ENCODE peak calls at places on chromosomes 6 and 20, in eight cellular contexts. One of them, this sample, is unnamed.

GRCh38 chr6:1436334-1437306 is 47.2 kb downstream of the FOXF2 start:
- DNase-seq in AG04450: peak
- DNase-seq in ovary: no peak
- DNase-seq in esophagus squamous epithelium: no peak
- DNase-seq in heart right ventricle: no peak
- DNase-seq in right atrium auricular region: no peak
- DNase-seq in upper lobe of left lung: no peak
- DNase-seq in mucosa of descending colon: no peak
- DNase-seq in this sample: peak

GRCh38 chr6:118668761-118669411 is 17.5 kb upstream of the CEP85L start:
- DNase-seq in AG04450: peak
- DNase-seq in esophagus squamous epithelium: no peak
- DNase-seq in heart right ventricle: no peak
- DNase-seq in right atrium auricular region: no peak
- DNase-seq in ovary: no peak
- DNase-seq in upper lobe of left lung: no peak
- DNase-seq in mucosa of descending colon: no peak
- DNase-seq in this sample: no peak

GRCh38 chr6:132369526-132369925 is 31.7 kb downstream of the MOXD1 start:
- DNase-seq in ovary: no peak
- DNase-seq in upper lobe of left lung: no peak
- DNase-seq in AG04450: peak
- DNase-seq in right atrium auricular region: no peak
- DNase-seq in heart right ventricle: no peak
- DNase-seq in esophagus squamous epithelium: no peak
- DNase-seq in mucosa of descending colon: no peak
- DNase-seq in this sample: no peak

GRCh38 chr20:50470249-50470858 is 39.8 kb upstream of the PTPN1 start:
- DNase-seq in mucosa of descending colon: no peak
- DNase-seq in heart right ventricle: no peak
- DNase-seq in AG04450: no peak
- DNase-seq in esophagus squamous epithelium: no peak
- DNase-seq in ovary: no peak
- DNase-seq in upper lobe of left lung: no peak
- DNase-seq in right atrium auricular region: no peak
- DNase-seq in this sample: no peak

GRCh38 chr6:41073968-41074691 is 1.4 kb downstream of the NFYA start:
- DNase-seq in ovary: no peak
- DNase-seq in esophagus squamous epithelium: no peak
- DNase-seq in upper lobe of left lung: no peak
- DNase-seq in heart right ventricle: no peak
- DNase-seq in right atrium auricular region: no peak
- DNase-seq in AG04450: no peak
- DNase-seq in mucosa of descending colon: no peak
- DNase-seq in this sample: no peak

GRCh38 chr6:150324044-150324443 is 44.8 kb upstream of the IYD start:
- DNase-seq in AG04450: no peak
- DNase-seq in mucosa of descending colon: no peak
- DNase-seq in heart right ventricle: no peak
- DNase-seq in upper lobe of left lung: no peak
- DNase-seq in esophagus squamous epithelium: no peak
- DNase-seq in right atrium auricular region: no peak
- DNase-seq in ovary: no peak
- DNase-seq in this sample: no peak

GRCh38 chr6:2505624-2506023 is 245.1 kb downstream of the MYLK4 start:
- DNase-seq in mucosa of descending colon: no peak
- DNase-seq in AG04450: no peak
- DNase-seq in esophagus squamous epithelium: no peak
- DNase-seq in right atrium auricular region: no peak
- DNase-seq in ovary: no peak
- DNase-seq in heart right ventricle: no peak
- DNase-seq in upper lobe of left lung: no peak
- DNase-seq in this sample: no peak

GRCh38 chr6:167676666-167677421 is 149.9 kb upstream of the AFDN start:
- DNase-seq in AG04450: no peak
- DNase-seq in heart right ventricle: no peak
- DNase-seq in mucosa of descending colon: peak
- DNase-seq in right atrium auricular region: no peak
- DNase-seq in ovary: no peak
- DNase-seq in upper lobe of left lung: no peak
- DNase-seq in esophagus squamous epithelium: no peak
- DNase-seq in this sample: no peak

GRCh38 chr6:15183979-15184378 is 61.9 kb upstream of the JARID2 start:
- DNase-seq in upper lobe of left lung: no peak
- DNase-seq in esophagus squamous epithelium: no peak
- DNase-seq in ovary: no peak
- DNase-seq in AG04450: no peak
- DNase-seq in right atrium auricular region: no peak
- DNase-seq in heart right ventricle: no peak
- DNase-seq in mucosa of descending colon: no peak
- DNase-seq in this sample: no peak

GRCh38 chr6:36120539-36120938 is 9.8 kb upstream of the MAPK13 start:
- DNase-seq in upper lobe of left lung: peak
- DNase-seq in AG04450: no peak
- DNase-seq in heart right ventricle: no peak
- DNase-seq in ovary: no peak
- DNase-seq in esophagus squamous epithelium: no peak
- DNase-seq in right atrium auricular region: no peak
- DNase-seq in mucosa of descending colon: peak
- DNase-seq in this sample: no peak

GRCh38 chr20:44938637-44939036 is 21.6 kb downstream of the TOMM34 start:
- DNase-seq in heart right ventricle: no peak
- DNase-seq in AG04450: no peak
- DNase-seq in mucosa of descending colon: no peak
- DNase-seq in ovary: no peak
- DNase-seq in esophagus squamous epithelium: no peak
- DNase-seq in right atrium auricular region: no peak
- DNase-seq in upper lobe of left lung: no peak
- DNase-seq in this sample: no peak

GRCh38 chr6:11486051-11486450 is 51.5 kb upstream of the TMEM170B start:
- DNase-seq in esophagus squamous epithelium: no peak
- DNase-seq in ovary: no peak
- DNase-seq in upper lobe of left lung: no peak
- DNase-seq in AG04450: no peak
- DNase-seq in mucosa of descending colon: no peak
- DNase-seq in heart right ventricle: no peak
- DNase-seq in right atrium auricular region: no peak
- DNase-seq in this sample: no peak

GRCh38 chr6:11484441-11484840 is 53.1 kb upstream of the TMEM170B start:
- DNase-seq in AG04450: no peak
- DNase-seq in esophagus squamous epithelium: no peak
- DNase-seq in right atrium auricular region: no peak
- DNase-seq in upper lobe of left lung: no peak
- DNase-seq in mucosa of descending colon: no peak
- DNase-seq in heart right ventricle: no peak
- DNase-seq in ovary: no peak
- DNase-seq in this sample: no peak

GRCh38 chr6:11485261-11485660 is 52.3 kb upstream of the TMEM170B start:
- DNase-seq in AG04450: no peak
- DNase-seq in right atrium auricular region: no peak
- DNase-seq in upper lobe of left lung: no peak
- DNase-seq in esophagus squamous epithelium: no peak
- DNase-seq in ovary: no peak
- DNase-seq in heart right ventricle: no peak
- DNase-seq in mucosa of descending colon: no peak
- DNase-seq in this sample: no peak

GRCh38 chr6:11486486-11486885 is 51.1 kb upstream of the TMEM170B start:
- DNase-seq in ovary: no peak
- DNase-seq in right atrium auricular region: no peak
- DNase-seq in heart right ventricle: no peak
- DNase-seq in mucosa of descending colon: no peak
- DNase-seq in upper lobe of left lung: no peak
- DNase-seq in AG04450: no peak
- DNase-seq in esophagus squamous epithelium: no peak
- DNase-seq in this sample: no peak

DNA sequence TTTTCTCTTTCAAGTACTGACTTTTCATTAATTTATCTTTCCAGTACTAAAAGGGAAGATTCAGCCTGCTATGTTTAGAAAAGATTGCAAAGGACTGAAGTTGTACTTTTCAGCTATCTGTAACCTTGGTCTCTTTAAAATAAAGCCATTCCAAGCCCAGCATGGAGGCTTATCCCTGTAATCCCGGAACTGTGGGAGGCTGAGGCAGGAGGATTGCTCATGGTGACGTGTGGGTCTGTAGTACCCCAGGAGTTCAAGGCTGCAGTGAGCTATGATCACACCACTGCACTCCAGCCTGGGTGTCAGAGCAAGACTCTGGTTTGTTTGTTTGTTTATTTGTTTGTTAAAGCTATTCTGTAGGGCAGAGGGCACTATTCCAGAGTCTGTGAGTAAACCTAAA is 50.6 kb upstream of the TMEM170B start:
- DNase-seq in heart right ventricle: no peak
- DNase-seq in right atrium auricular region: no peak
- DNase-seq in ovary: no peak
- DNase-seq in esophagus squamous epithelium: no peak
- DNase-seq in mucosa of descending colon: no peak
- DNase-seq in AG04450: no peak
- DNase-seq in upper lobe of left lung: no peak
- DNase-seq in this sample: no peak
- H3K4me3 ChIP-seq in heart right ventricle: no peak
- H3K4me3 ChIP-seq in right atrium auricular region: no peak
- H3K4me3 ChIP-seq in ovary: no peak
- H3K4me3 ChIP-seq in esophagus squamous epithelium: no peak
- H3K4me3 ChIP-seq in mucosa of descending colon: no peak
- H3K4me3 ChIP-seq in AG04450: no peak
- H3K4me3 ChIP-seq in upper lobe of left lung: no peak
- H3K4me3 ChIP-seq in this sample: no peak

GRCh38 chr20:63778034-63778752 is 38.6 kb downstream of the SLC2A4RG start:
- DNase-seq in right atrium auricular region: no peak
- DNase-seq in esophagus squamous epithelium: no peak
- DNase-seq in upper lobe of left lung: no peak
- DNase-seq in mucosa of descending colon: no peak
- DNase-seq in AG04450: no peak
- DNase-seq in ovary: no peak
- DNase-seq in heart right ventricle: no peak
- DNase-seq in this sample: no peak

GRCh38 chr20:63782051-63782471 is 42.5 kb downstream of the SLC2A4RG start:
- DNase-seq in esophagus squamous epithelium: no peak
- DNase-seq in ovary: no peak
- DNase-seq in upper lobe of left lung: no peak
- DNase-seq in right atrium auricular region: no peak
- DNase-seq in mucosa of descending colon: peak
- DNase-seq in heart right ventricle: no peak
- DNase-seq in AG04450: no peak
- DNase-seq in this sample: no peak

GRCh38 chr20:63781181-63781580 is 41.6 kb downstream of the SLC2A4RG start:
- DNase-seq in right atrium auricular region: no peak
- DNase-seq in esophagus squamous epithelium: no peak
- DNase-seq in AG04450: no peak
- DNase-seq in mucosa of descending colon: no peak
- DNase-seq in heart right ventricle: no peak
- DNase-seq in ovary: no peak
- DNase-seq in upper lobe of left lung: no peak
- DNase-seq in this sample: no peak

GRCh38 chr20:63777614-63778013 is 38.0 kb downstream of the SLC2A4RG start:
- DNase-seq in AG04450: no peak
- DNase-seq in esophagus squamous epithelium: no peak
- DNase-seq in ovary: no peak
- DNase-seq in mucosa of descending colon: no peak
- DNase-seq in heart right ventricle: no peak
- DNase-seq in upper lobe of left lung: no peak
- DNase-seq in right atrium auricular region: no peak
- DNase-seq in this sample: no peak

DNA sequence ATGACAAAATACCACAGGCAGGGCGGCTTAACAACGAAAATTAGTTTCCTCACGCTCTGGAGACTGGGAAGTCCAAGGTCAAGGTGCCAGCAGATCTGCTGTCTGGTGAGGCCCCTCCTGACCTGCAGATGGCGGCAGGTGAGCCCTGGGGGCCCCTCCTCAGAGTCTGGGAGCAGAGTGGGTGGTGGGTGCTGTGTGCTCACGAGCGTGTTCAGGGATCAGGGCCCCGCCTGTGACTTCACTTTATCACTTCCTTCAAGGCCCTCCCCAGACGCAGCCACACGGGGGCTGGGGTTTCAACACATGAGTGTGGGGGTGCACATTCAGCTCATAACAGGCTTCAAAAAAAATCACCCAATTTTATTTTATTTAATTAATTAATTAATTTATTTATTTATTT is 39.3 kb downstream of the SLC2A4RG start:
- DNase-seq in esophagus squamous epithelium: no peak
- DNase-seq in right atrium auricular region: no peak
- DNase-seq in ovary: no peak
- DNase-seq in heart right ventricle: no peak
- DNase-seq in upper lobe of left lung: no peak
- DNase-seq in mucosa of descending colon: no peak
- DNase-seq in AG04450: no peak
- DNase-seq in this sample: no peak
- TF ChIP-seq CTCF in esophagus squamous epithelium: no peak
- TF ChIP-seq CTCF in right atrium auricular region: no peak
- TF ChIP-seq CTCF in ovary: no peak
- TF ChIP-seq CTCF in heart right ventricle: no peak
- TF ChIP-seq CTCF in upper lobe of left lung: no peak
- TF ChIP-seq CTCF in mucosa of descending colon: no peak
- TF ChIP-seq CTCF in AG04450: no peak
- TF ChIP-seq CTCF in this sample: no peak

DNA sequence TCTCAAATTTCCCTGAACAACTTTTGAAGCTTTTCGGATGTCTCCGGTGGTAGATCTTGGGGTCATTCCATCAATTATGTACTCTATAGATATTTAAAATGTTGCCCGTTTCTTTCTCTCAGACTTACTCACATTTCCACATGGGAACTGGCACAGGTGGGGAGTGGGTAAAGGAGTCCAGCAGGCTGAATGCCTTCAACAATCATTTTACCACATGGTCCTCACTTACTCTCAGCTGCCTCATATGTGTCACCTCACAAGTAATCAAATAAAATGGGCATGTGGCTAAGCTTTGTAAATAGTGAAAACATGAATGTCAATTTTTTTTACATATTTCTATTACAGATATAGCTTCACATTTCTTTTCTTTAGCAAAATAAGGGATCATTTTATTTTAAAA is 677 bp downstream of the HLA-DQA1 start:
- DNase-seq in right atrium auricular region: no peak
- DNase-seq in upper lobe of left lung: no peak
- DNase-seq in heart right ventricle: no peak
- DNase-seq in mucosa of descending colon: no peak
- DNase-seq in esophagus squamous epithelium: no peak
- DNase-seq in ovary: no peak
- DNase-seq in AG04450: no peak
- DNase-seq in this sample: no peak
- H3K4me3 ChIP-seq in right atrium auricular region: no peak
- H3K4me3 ChIP-seq in upper lobe of left lung: peak
- H3K4me3 ChIP-seq in heart right ventricle: peak
- H3K4me3 ChIP-seq in mucosa of descending colon: no peak
- H3K4me3 ChIP-seq in esophagus squamous epithelium: no peak
- H3K4me3 ChIP-seq in ovary: no peak
- H3K4me3 ChIP-seq in AG04450: no peak
- H3K4me3 ChIP-seq in this sample: no peak

DNA sequence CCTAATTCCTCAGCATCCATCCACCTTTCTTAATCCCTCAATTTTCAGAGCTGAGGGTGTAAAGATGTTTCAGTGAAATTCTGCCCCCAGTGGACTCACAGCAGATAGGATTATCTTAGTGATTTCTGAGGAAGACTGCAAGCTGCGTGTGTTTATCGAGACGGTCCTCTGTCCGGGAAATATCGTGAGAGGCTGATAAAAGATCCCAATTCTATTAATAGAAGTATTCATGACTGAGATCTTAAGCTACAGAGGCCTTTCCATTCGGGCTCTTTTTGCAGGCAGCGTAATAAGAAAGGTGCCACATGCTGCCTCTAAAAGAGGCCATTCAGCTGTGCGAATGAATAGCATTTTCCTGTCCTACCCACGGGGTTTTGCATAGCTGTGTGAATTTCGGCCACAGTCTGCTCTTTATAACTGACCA is 209.0 kb downstream of the ARHGAP18 start:
- DNase-seq in AG04450: no peak
- DNase-seq in ovary: no peak
- DNase-seq in right atrium auricular region: no peak
- DNase-seq in esophagus squamous epithelium: no peak
- DNase-seq in upper lobe of left lung: no peak
- DNase-seq in heart right ventricle: no peak
- DNase-seq in mucosa of descending colon: no peak
- DNase-seq in this sample: no peak
- TF ChIP-seq CTCF in AG04450: peak
- TF ChIP-seq CTCF in ovary: no peak
- TF ChIP-seq CTCF in right atrium auricular region: peak
- TF ChIP-seq CTCF in esophagus squamous epithelium: peak
- TF ChIP-seq CTCF in upper lobe of left lung: no peak
- TF ChIP-seq CTCF in heart right ventricle: peak
- TF ChIP-seq CTCF in mucosa of descending colon: no peak
- TF ChIP-seq CTCF in this sample: peak

This sample was measured in epithelial cell of proximal tubule.